ENCODE peak calls at places on chromosomes 12 and 14, in six cellular contexts. J is EL; L is aorta; T is stimulated activated CD4-positive, alpha-beta T cell treated with anti-CD3 and anti-CD28 coated beads, Interleukin-1b, Interleukin-23, amount 100 ng/mL, for 24 hours; O is GM23248; W is RKO. U is an unnamed sample.

GRCh38 chr14:41872906-41873305 is 266.2 kb downstream of the LRFN5 start:
- DNase-seq in O (peak; percentile 57), J (no peak), W (no peak), T (no peak), L (no peak), U (no peak)

GRCh38 chr14:90299408-90299807 is 32.3 kb downstream of the NRDE2 start:
- DNase-seq in L (peak; percentile 60), O (no peak), W (no peak), T (no peak), J (no peak), U (no peak)

GRCh38 chr12:42611571-42612257 is 22.2 kb upstream of the PRICKLE1 start:
- DNase-seq in W (no peak), T (no peak), J (no peak), O (peak; percentile 15), L (no peak), U (no peak)

GRCh38 chr14:63563370-63564026 is 20.3 kb upstream of the PPP2R5E start:
- DNase-seq in T (no peak), J (peak; percentile 40), L (no peak), W (no peak), O (peak; percentile 58), U (no peak)

GRCh38 chr12:49990269-49990668 is 17.5 kb downstream of the AQP6 start:
- DNase-seq in J (no peak), O (peak; percentile 69), L (no peak), W (no peak), T (no peak), U (no peak)

GRCh38 chr12:132108211-132108832 is 35.8 kb downstream of the DDX51 start:
- DNase-seq in O (no peak), L (no peak), W (no peak), J (no peak), T (no peak), U (no peak)

GRCh38 chr14:102516531-102517411 is 7.2 kb upstream of the ANKRD9 start:
- DNase-seq in W (peak; percentile 72), L (peak; percentile 71), T (peak; percentile 57), J (peak; percentile 29), O (peak; percentile 55), U (no peak)

GRCh38 chr12:571795-572531 is 91.3 kb downstream of the NINJ2 start:
- DNase-seq in W (peak; percentile 90), T (no peak), L (peak; percentile 55), O (peak; percentile 41), J (peak; percentile 46), U (peak; percentile 82)

GRCh38 chr12:118582863-118583262 is 206.5 kb downstream of the SUDS3 start:
- DNase-seq in W (no peak), T (no peak), O (no peak), J (peak; percentile 9), L (no peak), U (no peak)

GRCh38 chr12:6345319-6346071 is 3.6 kb upstream of the TNFRSF1A start:
- DNase-seq in W (peak; percentile 96), O (peak; percentile 96), L (peak; percentile 88), J (peak; percentile 97), T (no peak), U (peak; percentile 91)

GRCh38 chr14:89600950-89601826 is 184.2 kb upstream of the FOXN3 start:
- DNase-seq in J (peak; percentile 84), O (peak; percentile 45), L (no peak), W (no peak), T (no peak), U (no peak)

GRCh38 chr12:79444089-79444488 is 246.7 kb downstream of the PAWR start:
- DNase-seq in W (no peak), O (peak; percentile 53), J (peak; percentile 43), T (no peak), L (no peak), U (no peak)

GRCh38 chr14:23470947-23471346 is 1.4 kb downstream of the NGDN start:
- DNase-seq in L (no peak), J (no peak), O (no peak), T (no peak), W (no peak), U (no peak)

GRCh38 chr12:6958609-6959375 is 7.6 kb downstream of the PTPN6 start:
- DNase-seq in J (no peak), L (no peak), T (no peak), O (no peak), W (no peak), U (peak; percentile 82)

GRCh38 chr14:100566119-100566518 is 21.1 kb downstream of the BEGAIN start:
- DNase-seq in J (no peak), L (no peak), T (no peak), W (no peak), O (no peak), U (no peak)

GRCh38 chr12:78118486-78118885 is 287.8 kb downstream of the NAV3 start:
- DNase-seq in L (no peak), O (peak; percentile 50), W (no peak), J (peak; percentile 18), T (no peak), U (no peak)

GRCh38 chr14:101972126-101972785 is 7.9 kb downstream of the DYNC1H1 start:
- DNase-seq in T (no peak), J (peak; percentile 100), W (peak; percentile 100), L (peak; percentile 90), O (peak; percentile 100), U (peak; percentile 94)

GRCh38 chr12:100733817-100734593 is 60.6 kb upstream of the ANO4 start:
- DNase-seq in W (peak; percentile 63), L (no peak), O (peak; percentile 80), J (peak; percentile 48), T (no peak), U (no peak)

GRCh38 chr12:66688836-66689439 is 10.1 kb upstream of the GRIP1 start:
- DNase-seq in J (peak; percentile 13), W (peak; percentile 65), O (peak; percentile 31), T (no peak), L (no peak), U (no peak)

GRCh38 chr14:64970776-64971451 is 1.2 kb downstream of the RAB15 start:
- DNase-seq in W (no peak), J (peak; percentile 63), L (no peak), O (peak; percentile 20), T (no peak), U (no peak)

U was measured in posterior vena cava.